ENCODE peak calls at places on chromosome 19, in ten cellular contexts. O, D, U, F, T, H, V, L, A and M are unnamed samples.

GRCh38 chr19:3061214-3062161 is 807 bp downstream of the TLE5 start:
- DNase-seq in T (peak), A (peak), F (peak), V (no peak), H (no peak), O (no peak), U (no peak), L (peak), D (peak), M (no peak)

GRCh38 chr19:55690109-55690768 is 15.2 kb downstream of the EPN1 start:
- DNase-seq in L (no peak), O (no peak), D (peak), V (peak), H (peak), T (no peak), U (no peak), F (no peak), A (no peak), M (no peak)

GRCh38 chr19:7408251-7408650 is 59.5 kb downstream of the ARHGEF18 start:
- DNase-seq in F (no peak), U (no peak), L (no peak), H (no peak), A (no peak), O (no peak), T (no peak), D (no peak), V (no peak), M (no peak)

GRCh38 chr19:17469092-17469370 is 1.3 kb upstream of the SLC27A1 start:
- DNase-seq in L (no peak), F (no peak), D (no peak), V (no peak), O (no peak), T (no peak), H (no peak), U (no peak), A (no peak), M (no peak)

GRCh38 chr19:29329460-29330134 is 116.6 kb upstream of the UQCRFS1 start:
- DNase-seq in L (no peak), H (no peak), F (peak), D (no peak), V (no peak), O (no peak), A (no peak), U (peak), T (no peak), M (no peak)

GRCh38 chr19:6038634-6039405 is 60.9 kb upstream of the RANBP3 start:
- DNase-seq in O (peak), F (no peak), T (no peak), L (no peak), A (no peak), U (no peak), D (no peak), V (no peak), H (peak), M (no peak)

GRCh38 chr19:5628470-5628869 is 5.6 kb downstream of the SAFB start:
- DNase-seq in H (no peak), F (no peak), U (no peak), O (no peak), V (no peak), L (no peak), T (no peak), A (no peak), D (no peak), M (no peak)

GRCh38 chr19:48991823-48992570 is 1.1 kb downstream of the GYS1 start:
- DNase-seq in H (no peak), T (peak), O (no peak), L (peak), A (peak), U (no peak), V (no peak), F (peak), D (peak), M (peak)

GRCh38 chr19:8212212-8212611 is 3.0 kb downstream of the CERS4 start:
- DNase-seq in U (no peak), O (no peak), F (no peak), A (no peak), T (no peak), H (no peak), L (no peak), V (peak), D (no peak), M (no peak)

GRCh38 chr19:31214997-31215396 is 134.2 kb downstream of the TSHZ3 start:
- DNase-seq in F (no peak), O (no peak), L (no peak), A (no peak), H (no peak), U (no peak), V (no peak), T (no peak), D (no peak), M (no peak)

GRCh38 chr19:12034196-12034595 is 1.3 kb downstream of the ZNF433 start:
- DNase-seq in V (no peak), H (no peak), F (no peak), L (no peak), D (no peak), U (no peak), T (no peak), A (no peak), O (no peak), M (no peak)

GRCh38 chr19:55432355-55432959 is 10.6 kb downstream of the SHISA7 start:
- DNase-seq in D (no peak), H (no peak), L (no peak), A (no peak), F (no peak), V (no peak), O (no peak), U (no peak), T (no peak), M (no peak)

GRCh38 chr19:4140237-4140711 is 13.2 kb upstream of the CREB3L3 start:
- DNase-seq in O (no peak), H (no peak), F (peak), L (no peak), A (peak), D (no peak), T (no peak), U (no peak), V (no peak), M (no peak)

GRCh38 chr19:33432408-33433170 is 59.1 kb downstream of the CEBPG start:
- DNase-seq in L (no peak), U (no peak), T (no peak), D (peak), F (no peak), O (no peak), A (no peak), H (peak), V (peak), M (no peak)

DNA sequence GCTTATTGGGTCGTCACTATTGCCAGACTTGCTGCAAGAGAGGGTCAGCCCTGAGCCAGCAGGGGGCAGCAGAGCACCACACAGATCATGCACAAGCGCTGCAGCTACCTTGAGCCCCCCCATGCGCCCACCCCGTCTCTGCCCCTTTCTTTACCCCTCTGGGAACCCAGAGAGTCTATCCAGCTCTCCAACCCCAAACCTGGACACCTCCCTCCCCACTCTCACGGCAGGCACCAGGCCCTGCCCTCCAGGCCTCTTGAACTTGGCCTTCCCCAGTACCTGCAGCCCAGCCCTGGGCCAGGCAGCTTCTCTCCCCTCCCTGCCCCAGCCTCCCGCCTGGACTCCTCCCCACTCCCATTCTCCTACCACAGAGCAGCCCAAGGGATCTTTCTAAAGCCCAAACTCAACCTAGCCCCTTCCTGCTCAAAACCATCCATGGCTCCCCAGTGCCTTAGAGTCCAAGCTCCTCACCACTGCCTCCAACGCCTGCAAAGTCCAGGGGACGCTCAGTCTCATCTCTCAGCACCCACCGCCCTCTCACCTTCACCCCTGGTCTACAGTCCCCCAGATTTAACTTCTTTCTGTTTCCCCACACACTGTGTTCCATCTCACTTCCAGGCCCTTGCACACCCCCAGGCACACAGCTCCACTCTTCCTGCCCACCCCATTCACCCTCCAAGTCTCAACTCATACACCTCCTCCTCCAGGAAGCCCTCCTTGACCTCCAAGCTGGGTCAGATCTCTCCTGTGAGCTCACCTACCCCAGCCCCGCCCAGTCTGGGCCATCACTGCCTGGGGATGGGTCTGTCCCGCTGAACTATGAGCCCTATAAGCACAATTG is 9.4 kb upstream of the CEACAM16 start:
- DNase-seq in A (peak), F (peak), U (peak), O (no peak), L (peak), H (peak), T (peak), D (peak), V (no peak), M (no peak)
- H3K27ac ChIP-seq in A (peak), F (no peak), U (no peak), O (no peak), L (no peak), H (no peak), T (no peak), D (no peak), V (no peak), M (no peak)

GRCh38 chr19:51327066-51327985 is 14.6 kb downstream of the VSIG10L start:
- DNase-seq in A (peak), U (no peak), F (no peak), L (peak), T (no peak), O (no peak), D (no peak), H (peak), V (no peak), M (no peak)
- H3K4me3 ChIP-seq in A (no peak), U (peak), F (no peak), L (peak), T (peak), O (no peak), D (no peak), H (no peak), V (peak), M (peak)

GRCh38 chr19:35314858-35315470 is 14.0 kb upstream of the CD22 start:
- DNase-seq in U (no peak), D (no peak), F (no peak), A (no peak), V (no peak), T (no peak), L (no peak), O (no peak), H (no peak), M (no peak)

GRCh38 chr19:35311901-35312665 is 16.9 kb upstream of the CD22 start:
- DNase-seq in H (no peak), L (no peak), A (no peak), T (no peak), F (no peak), O (no peak), U (no peak), D (no peak), V (no peak), M (no peak)

GRCh38 chr19:35315883-35316282 is 13.1 kb upstream of the CD22 start:
- DNase-seq in D (no peak), T (no peak), U (no peak), L (no peak), O (no peak), H (no peak), A (no peak), F (peak), V (no peak), M (no peak)

GRCh38 chr19:35313614-35314013 is 15.4 kb upstream of the CD22 start:
- DNase-seq in D (no peak), L (peak), V (no peak), A (no peak), T (no peak), U (no peak), O (no peak), H (no peak), F (no peak), M (no peak)

DNA sequence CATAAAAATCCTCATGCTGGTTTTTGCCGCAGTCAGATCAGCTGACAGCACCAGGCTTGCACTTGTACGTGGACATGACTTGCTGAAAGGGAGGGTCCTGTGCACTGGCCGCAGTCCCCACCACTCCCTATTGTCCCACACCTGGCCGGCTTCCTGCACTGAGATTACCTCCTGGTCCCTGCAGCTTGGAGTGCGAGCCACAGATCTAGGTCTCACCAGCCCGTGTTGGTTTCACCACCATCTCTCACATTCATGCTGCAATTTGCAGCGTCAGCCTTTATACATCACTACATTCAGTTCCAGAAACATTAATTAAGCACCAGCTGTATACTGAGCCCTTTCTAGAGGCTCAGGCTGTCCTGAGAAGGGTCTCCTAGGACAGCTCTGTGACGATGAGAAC is 15.0 kb upstream of the CD22 start:
- DNase-seq in T (no peak), V (no peak), F (no peak), A (no peak), D (no peak), U (no peak), L (peak), O (no peak), H (no peak), M (no peak)
- H3K27ac ChIP-seq in T (no peak), V (no peak), F (no peak), A (no peak), D (no peak), U (no peak), L (no peak), O (no peak), H (no peak), M (no peak)

GRCh38 chr19:44109458-44109857 is 3.7 kb upstream of the ZNF225 start:
- DNase-seq in L (no peak), A (no peak), U (no peak), F (no peak), D (no peak), O (no peak), T (no peak), H (no peak), V (no peak), M (no peak)
- H3K4me3 ChIP-seq in L (no peak), A (no peak), U (no peak), F (no peak), D (no peak), O (no peak), T (no peak), H (no peak), V (no peak), M (no peak)